ENCODE peak calls at places on chromosome 15, in four cellular contexts. K is adrenal gland, I is OCI-LY7, M is EL. X is an unnamed sample.

GRCh38 chr15:76109046-76109445 is 49.3 kb downstream of the TMEM266 start:
- DNase-seq in K (no peak), M (no peak), I (no peak), X (peak)

GRCh38 chr15:94666553-94666952 is 435.2 kb downstream of the MCTP2 start:
- DNase-seq in M (no peak), I (no peak), K (no peak), X (no peak)

GRCh38 chr15:100788731-100789105 is 90.9 kb upstream of the ALDH1A3 start:
- DNase-seq in I (no peak), K (no peak), M (no peak), X (no peak)

GRCh38 chr15:88894819-88895767 is at the start of gene HAPLN3:
- DNase-seq in K (peak), I (no peak), M (peak), X (no peak)

GRCh38 chr15:82792068-82792467 is 13.8 kb downstream of the FSD2 start:
- DNase-seq in I (no peak), M (no peak), K (no peak), X (no peak)

GRCh38 chr15:79635897-79636596 is 203.9 kb downstream of the MINAR1 start:
- DNase-seq in M (peak), K (no peak), I (no peak), X (no peak)

GRCh38 chr15:61155741-61156700 is 73.1 kb downstream of the RORA start:
- DNase-seq in I (no peak), K (peak), M (peak), X (peak)

GRCh38 chr15:69828181-69828828 is 269.4 kb downstream of the TLE3 start:
- DNase-seq in K (no peak), M (no peak), I (no peak), X (no peak)

GRCh38 chr15:76193934-76194333 is 117.3 kb downstream of the ETFA start:
- DNase-seq in M (no peak), I (no peak), K (no peak), X (no peak)

GRCh38 chr15:43376017-43376705 is 5.3 kb downstream of the TUBGCP4 start:
- DNase-seq in I (peak), M (peak), K (peak), X (peak)

GRCh38 chr15:79463043-79463780 is 31.1 kb downstream of the MINAR1 start:
- DNase-seq in M (no peak), I (no peak), K (no peak), X (peak)

GRCh38 chr15:55277116-55277564 is 12.5 kb downstream of the RAB27A start:
- DNase-seq in M (no peak), I (no peak), K (no peak), X (no peak)

GRCh38 chr15:89631902-89632264 is 23.4 kb downstream of the KIF7 start:
- DNase-seq in I (no peak), M (no peak), K (no peak), X (no peak)

GRCh38 chr15:66117841-66118240 is 135.7 kb downstream of the MEGF11 start:
- DNase-seq in K (no peak), M (no peak), I (no peak), X (no peak)

GRCh38 chr15:22903961-22904534 is 65.6 kb downstream of the NIPA2 start:
- DNase-seq in K (no peak), M (no peak), I (no peak), X (peak)

GRCh38 chr15:101066501-101067408 is 147.6 kb downstream of the LRRK1 start:
- DNase-seq in M (no peak), K (no peak), I (no peak), X (no peak)

GRCh38 chr15:63093486-63094205 is 28.0 kb upstream of the LACTB start:
- DNase-seq in I (peak), K (peak), M (peak), X (peak)

GRCh38 chr15:40785814-40786213 is 16.0 kb downstream of the C15orf62 start:
- DNase-seq in I (no peak), K (no peak), M (no peak), X (no peak)

GRCh38 chr15:69783211-69783610 is 314.5 kb downstream of the TLE3 start:
- DNase-seq in M (no peak), K (no peak), I (peak), X (no peak)

GRCh38 chr15:74504418-74504817 is 36.6 kb upstream of the ARID3B start:
- DNase-seq in I (no peak), K (no peak), M (no peak), X (no peak)

GRCh38 chr15:51842852-51843737 is 13.6 kb downstream of the TMOD3 start:
- DNase-seq in M (peak), I (peak), K (no peak), X (no peak)

GRCh38 chr15:36361351-36361870 is 218.0 kb upstream of the CDIN1 start:
- DNase-seq in M (peak), K (no peak), I (no peak), X (no peak)

GRCh38 chr15:77535845-77536244 is 96.9 kb downstream of the LINGO1 start:
- DNase-seq in K (no peak), I (peak), M (no peak), X (no peak)

GRCh38 chr15:65286704-65287514 is at the start of gene PARP16:
- DNase-seq in K (peak), I (peak), M (peak), X (peak)

X was measured in body of pancreas.